ENCODE peak calls at places on chromosome 1, in nine cellular contexts. W is activated naive CD4-positive, alpha-beta T cell; H is D341Med; F is stimulated activated CD4-positive, alpha-beta T cell treated with anti-CD3 and anti-CD28 coated beads, Interleukin-2, amount 100 ng/mL, for 48 hours; O is cardiac fibroblast; N is glutamatergic neuron; P is stromal cell of bone marrow; L is activated naive CD8-positive, alpha-beta T cell treated with anti-CD3 and anti-CD28 coated beads for 36 hours; G is GM19239. V is an unnamed sample.

GRCh38 chr1:230907472-230908205 is 39.3 kb upstream of the C1orf198 start:
- DNase-seq in W (no peak), H (no peak), F (no peak), O (no peak), N (no peak), P (no peak), L (no peak), G (no peak), V (no peak)

GRCh38 chr1:199861020-199861795 is 166.3 kb upstream of the NR5A2 start:
- DNase-seq in W (no peak), H (no peak), F (no peak), O (peak; percentile 13), N (no peak), P (no peak), L (no peak), G (no peak), V (no peak)

GRCh38 chr1:232339077-232339476 is 290.9 kb downstream of the SIPA1L2 start:
- DNase-seq in W (no peak), H (no peak), F (no peak), O (no peak), N (no peak), P (no peak), L (no peak), G (no peak), V (no peak)

GRCh38 chr1:88634538-88634937 is 49.5 kb upstream of the PKN2 start:
- DNase-seq in W (no peak), H (no peak), F (no peak), O (no peak), N (no peak), P (no peak), L (no peak), G (no peak), V (no peak)

GRCh38 chr1:168234846-168235547 is 9.2 kb downstream of the SFT2D2 start:
- DNase-seq in W (no peak), H (peak; percentile 81), F (peak; percentile 27), O (peak; percentile 59), N (peak; percentile 27), P (no peak), L (peak; percentile 26), G (peak; percentile 36), V (no peak)

GRCh38 chr1:22808846-22809501 is 98.3 kb downstream of the EPHB2 start:
- DNase-seq in W (no peak), H (peak; percentile 58), F (no peak), O (peak; percentile 85), N (no peak), P (peak; percentile 69), L (no peak), G (no peak), V (no peak)

GRCh38 chr1:212814989-212815388 is 23.3 kb downstream of the TATDN3 start:
- DNase-seq in W (no peak), H (no peak), F (no peak), O (peak; percentile 46), N (no peak), P (peak; percentile 3), L (no peak), G (no peak), V (no peak)

GRCh38 chr1:108852141-108852540 is 4.8 kb downstream of the AKNAD1 start:
- DNase-seq in W (no peak), H (no peak), F (no peak), O (peak; percentile 37), N (no peak), P (peak; percentile 28), L (no peak), G (no peak), V (no peak)

GRCh38 chr1:155083865-155084721 is 5.5 kb downstream of the EFNA3 start:
- DNase-seq in W (peak; percentile 19), H (peak; percentile 46), F (peak; percentile 31), O (peak; percentile 53), N (no peak), P (no peak), L (no peak), G (no peak), V (no peak)

GRCh38 chr1:222794656-222795474 is 20.0 kb upstream of the DISP1 start:
- DNase-seq in W (no peak), H (no peak), F (no peak), O (no peak), N (no peak), P (no peak), L (no peak), G (no peak), V (no peak)

GRCh38 chr1:108082006-108082405 is 117.0 kb upstream of the VAV3 start:
- DNase-seq in W (no peak), H (no peak), F (no peak), O (no peak), N (no peak), P (no peak), L (no peak), G (no peak), V (no peak)

GRCh38 chr1:6440198-6441126 is 15.9 kb downstream of the ESPN start:
- DNase-seq in W (peak; percentile 71), H (peak; percentile 70), F (peak; percentile 71), O (peak; percentile 42), N (peak; percentile 76), P (no peak), L (peak; percentile 77), G (no peak), V (peak; percentile 87)

GRCh38 chr1:30332100-30333094 is 391.0 kb downstream of the MATN1 start:
- DNase-seq in W (no peak), H (no peak), F (no peak), O (no peak), N (no peak), P (no peak), L (no peak), G (no peak), V (no peak)

GRCh38 chr1:42734201-42735035 is 5.6 kb downstream of the CLDN19 start:
- DNase-seq in W (no peak), H (peak; percentile 3), F (no peak), O (no peak), N (no peak), P (no peak), L (no peak), G (no peak), V (no peak)

GRCh38 chr1:109298666-109299086 is 8.1 kb downstream of the MYBPHL start:
- DNase-seq in W (no peak), H (no peak), F (no peak), O (peak; percentile 68), N (no peak), P (no peak), L (no peak), G (no peak), V (no peak)

GRCh38 chr1:82485591-82486369 is 685.0 kb downstream of the ADGRL2 start:
- DNase-seq in W (no peak), H (no peak), F (no peak), O (peak; percentile 29), N (no peak), P (no peak), L (no peak), G (no peak), V (peak; percentile 61)

GRCh38 chr1:29043270-29043971 is 80.3 kb downstream of the TMEM200B start:
- DNase-seq in W (no peak), H (no peak), F (no peak), O (no peak), N (no peak), P (no peak), L (no peak), G (no peak), V (no peak)

GRCh38 chr1:223207293-223208066 is 64.4 kb upstream of the TLR5 start:
- DNase-seq in W (no peak), H (no peak), F (no peak), O (no peak), N (no peak), P (peak; percentile 8), L (no peak), G (no peak), V (no peak)

GRCh38 chr1:155003227-155003765 is 694 bp downstream of the ZBTB7B start:
- DNase-seq in W (no peak), H (peak; percentile 56), F (no peak), O (no peak), N (no peak), P (no peak), L (no peak), G (no peak), V (peak; percentile 64)

GRCh38 chr1:202810615-202811295 is at the start of gene PCAT6:
- DNase-seq in W (peak; percentile 76), H (peak; percentile 99), F (peak; percentile 83), O (peak; percentile 96), N (peak; percentile 96), P (peak; percentile 90), L (peak; percentile 88), G (peak; percentile 92), V (peak; percentile 96)